ENCODE peak calls at places on chromosome 18, in seven cellular contexts. One of them, this sample, is unnamed.

GRCh38 chr18:66457245-66457644 is 146.6 kb downstream of the CDH19 start:
- DNase-seq in Kasumi-1: no peak
- DNase-seq in HFFc6: no peak
- DNase-seq in SW 1271: no peak
- DNase-seq in stimulated activated CD8-positive, alpha-beta memory T cell treated with anti-CD3 and anti-CD28 coated beads, Interleukin-15, amount 100 ng/mL, for 48 hours: no peak
- DNase-seq in activated naive CD4-positive, alpha-beta T cell: no peak
- DNase-seq in PC-3: no peak
- DNase-seq in this sample: no peak

GRCh38 chr18:43571078-43571689 is 293.9 kb upstream of the SYT4 start:
- DNase-seq in HFFc6: peak
- DNase-seq in activated naive CD4-positive, alpha-beta T cell: no peak
- DNase-seq in SW 1271: no peak
- DNase-seq in Kasumi-1: peak
- DNase-seq in stimulated activated CD8-positive, alpha-beta memory T cell treated with anti-CD3 and anti-CD28 coated beads, Interleukin-15, amount 100 ng/mL, for 48 hours: no peak
- DNase-seq in PC-3: peak
- DNase-seq in this sample: peak

GRCh38 chr18:4125246-4125938 is 329.7 kb downstream of the DLGAP1 start:
- DNase-seq in SW 1271: no peak
- DNase-seq in Kasumi-1: no peak
- DNase-seq in stimulated activated CD8-positive, alpha-beta memory T cell treated with anti-CD3 and anti-CD28 coated beads, Interleukin-15, amount 100 ng/mL, for 48 hours: no peak
- DNase-seq in activated naive CD4-positive, alpha-beta T cell: no peak
- DNase-seq in HFFc6: no peak
- DNase-seq in PC-3: no peak
- DNase-seq in this sample: peak

GRCh38 chr18:75130591-75131274 is 78.2 kb downstream of the PTGR3 start:
- DNase-seq in SW 1271: no peak
- DNase-seq in activated naive CD4-positive, alpha-beta T cell: no peak
- DNase-seq in PC-3: peak
- DNase-seq in Kasumi-1: no peak
- DNase-seq in stimulated activated CD8-positive, alpha-beta memory T cell treated with anti-CD3 and anti-CD28 coated beads, Interleukin-15, amount 100 ng/mL, for 48 hours: no peak
- DNase-seq in HFFc6: no peak
- DNase-seq in this sample: no peak

GRCh38 chr18:49127606-49128190 is 176.9 kb upstream of the SMAD7 start:
- DNase-seq in activated naive CD4-positive, alpha-beta T cell: no peak
- DNase-seq in HFFc6: no peak
- DNase-seq in Kasumi-1: no peak
- DNase-seq in SW 1271: no peak
- DNase-seq in PC-3: no peak
- DNase-seq in stimulated activated CD8-positive, alpha-beta memory T cell treated with anti-CD3 and anti-CD28 coated beads, Interleukin-15, amount 100 ng/mL, for 48 hours: no peak
- DNase-seq in this sample: no peak

GRCh38 chr18:56238576-56238975 is 399.8 kb downstream of the TXNL1 start:
- DNase-seq in Kasumi-1: no peak
- DNase-seq in SW 1271: no peak
- DNase-seq in HFFc6: no peak
- DNase-seq in activated naive CD4-positive, alpha-beta T cell: no peak
- DNase-seq in stimulated activated CD8-positive, alpha-beta memory T cell treated with anti-CD3 and anti-CD28 coated beads, Interleukin-15, amount 100 ng/mL, for 48 hours: no peak
- DNase-seq in PC-3: peak
- DNase-seq in this sample: peak

GRCh38 chr18:45670281-45670962 is 53.6 kb upstream of the SLC14A1 start:
- DNase-seq in Kasumi-1: peak
- DNase-seq in HFFc6: peak
- DNase-seq in stimulated activated CD8-positive, alpha-beta memory T cell treated with anti-CD3 and anti-CD28 coated beads, Interleukin-15, amount 100 ng/mL, for 48 hours: peak
- DNase-seq in SW 1271: no peak
- DNase-seq in activated naive CD4-positive, alpha-beta T cell: no peak
- DNase-seq in PC-3: no peak
- DNase-seq in this sample: peak

GRCh38 chr18:56258178-56258577 is 380.2 kb downstream of the TXNL1 start:
- DNase-seq in Kasumi-1: peak
- DNase-seq in PC-3: no peak
- DNase-seq in stimulated activated CD8-positive, alpha-beta memory T cell treated with anti-CD3 and anti-CD28 coated beads, Interleukin-15, amount 100 ng/mL, for 48 hours: no peak
- DNase-seq in activated naive CD4-positive, alpha-beta T cell: no peak
- DNase-seq in SW 1271: no peak
- DNase-seq in HFFc6: no peak
- DNase-seq in this sample: no peak

GRCh38 chr18:3441290-3441689 is 8.7 kb upstream of the TGIF1 start:
- DNase-seq in HFFc6: peak
- DNase-seq in activated naive CD4-positive, alpha-beta T cell: no peak
- DNase-seq in SW 1271: no peak
- DNase-seq in PC-3: peak
- DNase-seq in stimulated activated CD8-positive, alpha-beta memory T cell treated with anti-CD3 and anti-CD28 coated beads, Interleukin-15, amount 100 ng/mL, for 48 hours: no peak
- DNase-seq in Kasumi-1: peak
- DNase-seq in this sample: peak

GRCh38 chr18:29644276-29644675 is 1398.3 kb downstream of the DSC3 start:
- DNase-seq in SW 1271: peak
- DNase-seq in Kasumi-1: no peak
- DNase-seq in HFFc6: peak
- DNase-seq in activated naive CD4-positive, alpha-beta T cell: no peak
- DNase-seq in PC-3: peak
- DNase-seq in stimulated activated CD8-positive, alpha-beta memory T cell treated with anti-CD3 and anti-CD28 coated beads, Interleukin-15, amount 100 ng/mL, for 48 hours: no peak
- DNase-seq in this sample: peak

GRCh38 chr18:1014496-1014895 is 109.8 kb downstream of the ADCYAP1 start:
- DNase-seq in PC-3: no peak
- DNase-seq in HFFc6: no peak
- DNase-seq in activated naive CD4-positive, alpha-beta T cell: no peak
- DNase-seq in Kasumi-1: no peak
- DNase-seq in stimulated activated CD8-positive, alpha-beta memory T cell treated with anti-CD3 and anti-CD28 coated beads, Interleukin-15, amount 100 ng/mL, for 48 hours: no peak
- DNase-seq in SW 1271: no peak
- DNase-seq in this sample: no peak

GRCh38 chr18:77977331-77977730 is 727.7 kb downstream of the GALR1 start:
- DNase-seq in activated naive CD4-positive, alpha-beta T cell: no peak
- DNase-seq in Kasumi-1: no peak
- DNase-seq in HFFc6: no peak
- DNase-seq in SW 1271: no peak
- DNase-seq in PC-3: no peak
- DNase-seq in stimulated activated CD8-positive, alpha-beta memory T cell treated with anti-CD3 and anti-CD28 coated beads, Interleukin-15, amount 100 ng/mL, for 48 hours: no peak
- DNase-seq in this sample: no peak

GRCh38 chr18:59813942-59814341 is 85.9 kb upstream of the PMAIP1 start:
- DNase-seq in PC-3: no peak
- DNase-seq in Kasumi-1: no peak
- DNase-seq in HFFc6: no peak
- DNase-seq in SW 1271: no peak
- DNase-seq in activated naive CD4-positive, alpha-beta T cell: no peak
- DNase-seq in stimulated activated CD8-positive, alpha-beta memory T cell treated with anti-CD3 and anti-CD28 coated beads, Interleukin-15, amount 100 ng/mL, for 48 hours: no peak
- DNase-seq in this sample: no peak

GRCh38 chr18:9742588-9743131 is 34.6 kb downstream of the RAB31 start:
- DNase-seq in SW 1271: no peak
- DNase-seq in Kasumi-1: no peak
- DNase-seq in HFFc6: peak
- DNase-seq in stimulated activated CD8-positive, alpha-beta memory T cell treated with anti-CD3 and anti-CD28 coated beads, Interleukin-15, amount 100 ng/mL, for 48 hours: no peak
- DNase-seq in activated naive CD4-positive, alpha-beta T cell: no peak
- DNase-seq in PC-3: peak
- DNase-seq in this sample: no peak

GRCh38 chr18:74050807-74051206 is 96.8 kb downstream of the FBXO15 start:
- DNase-seq in Kasumi-1: no peak
- DNase-seq in PC-3: no peak
- DNase-seq in HFFc6: no peak
- DNase-seq in stimulated activated CD8-positive, alpha-beta memory T cell treated with anti-CD3 and anti-CD28 coated beads, Interleukin-15, amount 100 ng/mL, for 48 hours: no peak
- DNase-seq in SW 1271: no peak
- DNase-seq in activated naive CD4-positive, alpha-beta T cell: no peak
- DNase-seq in this sample: no peak